ENCODE peak calls at places on chromosomes 7 and 10, in ten cellular contexts. U is Kasumi-1; B is KBM-7; X is AG09319; C is NCI-H1092 treated with DMSO at 0.1 percent for 48 hours; F is neuronal stem cell; A is amygdala; H is stimulated activated CD4-positive, alpha-beta T cell treated with anti-CD3 and anti-CD28 coated beads, Interleukin-2, amount 100 ng/mL, for 48 hours; S is HFF-Myc; Y is ovary. Q is an unnamed sample.

GRCh38 chr7:133551471-133551870 is 298.6 kb downstream of the EXOC4 start:
- DNase-seq in F (no peak), U (no peak), C (no peak), X (no peak), Y (no peak), A (no peak), B (no peak), H (no peak), S (no peak), Q (no peak)

GRCh38 chr7:35695987-35696386 is 1.1 kb upstream of the HERPUD2 start:
- DNase-seq in H (no peak), A (no peak), F (no peak), X (no peak), Y (no peak), B (no peak), S (no peak), C (no peak), U (no peak), Q (no peak)

GRCh38 chr7:22702516-22702915 is 24.5 kb upstream of the IL6 start:
- DNase-seq in B (no peak), H (no peak), S (no peak), F (no peak), U (no peak), A (no peak), Y (no peak), C (no peak), X (no peak), Q (no peak)

GRCh38 chr10:22003111-22003963 is at the start of gene DNAJC1:
- DNase-seq in H (peak; percentile 99), Y (peak; percentile 99), A (peak; percentile 92), U (peak; percentile 96), C (peak; percentile 94), F (peak; percentile 97), B (peak; percentile 98), S (peak; percentile 78), X (peak; percentile 80), Q (peak; percentile 96)

GRCh38 chr7:158561659-158562058 is 26.0 kb downstream of the PTPRN2 start:
- DNase-seq in S (no peak), U (no peak), F (no peak), A (no peak), B (no peak), H (no peak), C (no peak), Y (no peak), X (no peak), Q (no peak)

GRCh38 chr7:21383217-21383832 is 44.6 kb upstream of the SP4 start:
- DNase-seq in A (no peak), H (no peak), F (no peak), S (no peak), U (no peak), C (no peak), B (no peak), X (no peak), Y (no peak), Q (no peak)

GRCh38 chr7:86411804-86412203 is 231.9 kb upstream of the GRM3 start:
- DNase-seq in X (no peak), U (no peak), C (no peak), H (no peak), F (no peak), S (no peak), A (no peak), B (no peak), Y (no peak), Q (no peak)

GRCh38 chr7:144524271-144524670 is 120.8 kb upstream of the NOBOX start:
- DNase-seq in F (no peak), C (no peak), U (no peak), H (no peak), S (no peak), Y (no peak), B (no peak), A (no peak), X (no peak), Q (no peak)

GRCh38 chr7:81688622-81689411 is 81.0 kb downstream of the HGF start:
- DNase-seq in H (no peak), S (no peak), A (no peak), X (no peak), U (no peak), F (no peak), C (no peak), Y (no peak), B (peak; percentile 60), Q (no peak)

GRCh38 chr7:5077740-5078139 is 32.1 kb downstream of the RBAK start:
- DNase-seq in F (no peak), C (peak; percentile 94), S (no peak), B (peak; percentile 43), U (no peak), A (no peak), X (no peak), H (no peak), Y (no peak), Q (no peak)

GRCh38 chr10:33661580-33662269 is 327.3 kb upstream of the NRP1 start:
- DNase-seq in X (peak; percentile 97), F (no peak), Y (peak; percentile 20), C (peak; percentile 39), A (peak; percentile 3), U (peak; percentile 99), H (no peak), S (peak; percentile 94), B (peak; percentile 98), Q (peak; percentile 57)

GRCh38 chr7:128687131-128687530 is 15.0 kb downstream of the GARIN1A start:
- DNase-seq in B (no peak), C (no peak), F (no peak), Y (no peak), U (no peak), X (no peak), H (no peak), A (no peak), S (no peak), Q (no peak)

GRCh38 chr7:16915405-16915804 is 33.6 kb upstream of the AGR3 start:
- DNase-seq in C (no peak), S (peak; percentile 38), Y (no peak), F (no peak), U (no peak), X (peak; percentile 52), B (no peak), H (no peak), A (no peak), Q (peak; percentile 90)

GRCh38 chr7:51127618-51127904 is 189.0 kb downstream of the COBL start:
- DNase-seq in Y (no peak), B (no peak), F (no peak), U (no peak), H (no peak), X (no peak), C (no peak), S (no peak), A (no peak), Q (no peak)

GRCh38 chr7:151186640-151187408 is at the start of gene ASB10:
- DNase-seq in A (no peak), U (no peak), B (no peak), S (no peak), H (no peak), X (no peak), Y (no peak), C (no peak), F (no peak), Q (no peak)

GRCh38 chr10:5665380-5666323 is 743 bp downstream of the ASB13 start:
- DNase-seq in Y (peak; percentile 62), B (peak; percentile 52), C (no peak), X (peak; percentile 88), H (no peak), A (no peak), F (no peak), U (peak; percentile 58), S (no peak), Q (no peak)

Q was measured in RWPE1.